ENCODE peak calls at places on chromosomes 3 and 15, in ten cellular contexts. M is Peyer's patch; L is activated naive CD8-positive, alpha-beta T cell treated with anti-CD3 and anti-CD28 coated beads, Interleukin-2, amount 50 U/mL, for 16 hours; H is aorta; X is anterior cingulate cortex; D is hepatocyte; E is ELR; T is LoVo; F is NCI-H2081; U is fibroblast of the conjunctiva. G is an unnamed sample.

GRCh38 chr3:112813016-112813415 is 33.6 kb downstream of the CD200R1L start:
- DNase-seq in D (no peak), H (no peak), M (no peak), L (no peak), X (no peak), T (no peak), U (peak), F (no peak), E (no peak), G (no peak)

GRCh38 chr15:52714968-52715367 is 35.8 kb upstream of the ATOSA start:
- DNase-seq in T (no peak), X (no peak), L (no peak), U (no peak), H (no peak), E (no peak), M (no peak), D (no peak), F (no peak), G (no peak)

GRCh38 chr3:52891164-52891563 is 6.2 kb downstream of the STIMATE start:
- DNase-seq in M (peak), D (no peak), H (no peak), T (no peak), X (no peak), U (no peak), F (no peak), E (peak), L (no peak), G (no peak)

GRCh38 chr15:56244237-56244810 is 645 bp upstream of the RFX7 start:
- DNase-seq in L (no peak), E (peak), H (peak), X (peak), T (peak), F (peak), U (peak), D (peak), M (peak), G (no peak)

GRCh38 chr15:39888809-39889208 is 31.3 kb downstream of the GPR176 start:
- DNase-seq in H (no peak), T (no peak), E (peak), X (no peak), L (no peak), D (peak), M (no peak), U (no peak), F (no peak), G (no peak)

GRCh38 chr3:106281231-106281630 is 412.4 kb upstream of the CBLB start:
- DNase-seq in D (peak), U (no peak), E (no peak), H (no peak), F (no peak), M (no peak), X (no peak), T (no peak), L (no peak), G (no peak)

GRCh38 chr3:140736863-140737460 is 59.1 kb downstream of the TRIM42 start:
- DNase-seq in H (peak), E (peak), L (no peak), F (peak), T (peak), D (peak), M (no peak), U (peak), X (peak), G (no peak)

GRCh38 chr3:4033296-4033695 is 234.1 kb downstream of the LRRN1 start:
- DNase-seq in T (no peak), L (no peak), X (no peak), E (no peak), F (no peak), H (no peak), U (no peak), M (no peak), D (no peak), G (no peak)

GRCh38 chr15:35038655-35039534 is 46.2 kb downstream of the NANOGP8 start:
- DNase-seq in D (no peak), E (no peak), U (no peak), H (no peak), X (no peak), M (no peak), L (no peak), F (no peak), T (no peak), G (no peak)

GRCh38 chr3:134693804-134694203 is 43.0 kb upstream of the KY start:
- DNase-seq in D (no peak), F (no peak), X (no peak), H (no peak), M (no peak), L (no peak), E (no peak), T (no peak), U (no peak), G (no peak)

GRCh38 chr3:9020396-9020795 is 57.1 kb upstream of the RAD18 start:
- DNase-seq in L (no peak), U (no peak), F (no peak), H (no peak), D (no peak), X (no peak), E (no peak), T (no peak), M (no peak), G (no peak)

GRCh38 chr3:160464971-160465370 is 15.4 kb upstream of the TRIM59 start:
- DNase-seq in D (no peak), M (no peak), U (no peak), E (no peak), T (no peak), X (no peak), F (no peak), L (no peak), H (no peak), G (no peak)

GRCh38 chr3:183220828-183221227 is 32.2 kb upstream of the B3GNT5 start:
- DNase-seq in X (no peak), F (no peak), M (no peak), L (no peak), E (no peak), U (peak), T (no peak), D (no peak), H (no peak), G (no peak)

GRCh38 chr15:77505556-77505955 is 84.9 kb downstream of the HMG20A start:
- DNase-seq in F (no peak), D (no peak), X (no peak), M (no peak), E (no peak), L (no peak), T (no peak), H (no peak), U (no peak), G (no peak)

GRCh38 chr3:50271314-50272072 is 2.5 kb downstream of the SEMA3B start:
- DNase-seq in T (no peak), F (no peak), X (no peak), E (no peak), H (no peak), U (no peak), L (no peak), M (no peak), D (peak), G (no peak)

GRCh38 chr15:49135893-49136292 is 19.5 kb downstream of the COPS2 start:
- DNase-seq in F (no peak), D (no peak), L (no peak), E (peak), X (no peak), M (no peak), T (no peak), U (no peak), H (no peak), G (no peak)

GRCh38 chr3:194640829-194641228 is 7.6 kb upstream of the TMEM44 start:
- DNase-seq in E (peak), M (no peak), H (no peak), T (no peak), X (no peak), F (no peak), L (no peak), D (no peak), U (no peak), G (no peak)

GRCh38 chr3:100063929-100064461 is 50.3 kb downstream of the FILIP1L start:
- DNase-seq in T (no peak), X (no peak), H (no peak), D (no peak), M (no peak), U (no peak), L (no peak), F (no peak), E (peak), G (no peak)

GRCh38 chr3:135887220-135887619 is 78.3 kb upstream of the PPP2R3A start:
- DNase-seq in H (no peak), M (no peak), U (no peak), X (no peak), F (no peak), L (no peak), E (peak), T (peak), D (no peak), G (no peak)

GRCh38 chr3:116179091-116179490 is 266.2 kb downstream of the LSAMP start:
- DNase-seq in T (no peak), H (no peak), U (peak), X (no peak), D (no peak), E (peak), L (no peak), F (no peak), M (no peak), G (no peak)

G was measured in CD14-positive monocyte.